ENCODE peak calls at places on chromosome 10, in eight cellular contexts. H is T-cell; N is left ventricle myocardium superior; O is stimulated activated CD8-positive, alpha-beta memory T cell treated with anti-CD3 and anti-CD28 coated beads, Interleukin-15, amount 100 ng/mL, for 4 hours; G is uterus; X is left ventricle myocardium inferior; K is GM13976; E is DMS153. J is an unnamed sample.

GRCh38 chr10:99232357-99232999 is 3.2 kb downstream of the HPSE2 start:
- DNase-seq in H (no peak), N (no peak), O (no peak), G (no peak), X (no peak), K (no peak), E (no peak), J (no peak)

GRCh38 chr10:43959854-43960415 is 311.3 kb upstream of the ZNF32 start:
- DNase-seq in H (no peak), N (no peak), O (no peak), G (no peak), X (no peak), K (no peak), E (no peak), J (peak; percentile 18)

GRCh38 chr10:95450188-95450587 is 111.0 kb downstream of the SORBS1 start:
- DNase-seq in H (no peak), N (no peak), O (no peak), G (no peak), X (no peak), K (no peak), E (no peak), J (no peak)

GRCh38 chr10:48939790-48940325 is at the start of gene LRRC18:
- DNase-seq in H (no peak), N (no peak), O (no peak), G (no peak), X (no peak), K (no peak), E (no peak), J (no peak)

GRCh38 chr10:63765126-63765525 is 243.9 kb downstream of the REEP3 start:
- DNase-seq in H (no peak), N (no peak), O (no peak), G (no peak), X (no peak), K (no peak), E (no peak), J (no peak)

GRCh38 chr10:123808286-123808685 is 83.3 kb downstream of the CPXM2 start:
- DNase-seq in H (no peak), N (no peak), O (no peak), G (no peak), X (no peak), K (no peak), E (no peak), J (no peak)

GRCh38 chr10:93152136-93152535 is 78.4 kb downstream of the CYP26A1 start:
- DNase-seq in H (no peak), N (no peak), O (no peak), G (no peak), X (no peak), K (no peak), E (no peak), J (no peak)

GRCh38 chr10:73910401-73910763 is 550 bp upstream of the PLAU start:
- DNase-seq in H (peak; percentile 7), N (no peak), O (no peak), G (no peak), X (no peak), K (peak; percentile 54), E (no peak), J (no peak)

GRCh38 chr10:119542357-119542989 is at the start of gene RGS10:
- DNase-seq in H (peak; percentile 75), N (peak; percentile 90), O (peak; percentile 78), G (peak; percentile 80), X (peak; percentile 84), K (peak; percentile 90), E (no peak), J (peak; percentile 69)

GRCh38 chr10:121262774-121263406 is 335.4 kb downstream of the FGFR2 start:
- DNase-seq in H (no peak), N (no peak), O (no peak), G (no peak), X (no peak), K (no peak), E (no peak), J (no peak)

GRCh38 chr10:96380821-96381220 is 22.0 kb upstream of the OPALIN start:
- DNase-seq in H (no peak), N (no peak), O (no peak), G (no peak), X (no peak), K (no peak), E (no peak), J (no peak)

GRCh38 chr10:101301111-101301731 is 52.7 kb upstream of the BTRC start:
- DNase-seq in H (no peak), N (peak; percentile 44), O (no peak), G (no peak), X (no peak), K (peak; percentile 51), E (peak; percentile 57), J (no peak)

GRCh38 chr10:126939706-126940105 is 34.5 kb downstream of the DOCK1 start:
- DNase-seq in H (no peak), N (no peak), O (no peak), G (no peak), X (no peak), K (no peak), E (no peak), J (no peak)

GRCh38 chr10:16933799-16934198 is 116.6 kb upstream of the RSU1 start:
- DNase-seq in H (no peak), N (no peak), O (no peak), G (no peak), X (no peak), K (no peak), E (no peak), J (no peak)